ENCODE peak calls at places on chromosomes 3 and 15, in four cellular contexts. W is IMR-90, Z is H1, C is H9. F is an unnamed sample.

GRCh38 chr3:47086071-47086470 is 77.8 kb downstream of the SETD2 start:
- DNase-seq in C (no peak), W (no peak), Z (no peak), F (no peak)

GRCh38 chr3:30770387-30770786 is 124.1 kb downstream of the GADL1 start:
- DNase-seq in C (no peak), W (peak), Z (no peak), F (peak)

GRCh38 chr3:169146112-169146665 is 517.3 kb downstream of the MECOM start:
- DNase-seq in C (peak), W (peak), Z (peak), F (peak)

GRCh38 chr15:89647191-89647851 is 7.9 kb downstream of the KIF7 start:
- DNase-seq in C (peak), Z (peak), W (peak), F (peak)

GRCh38 chr3:192928016-192928415 is 10.4 kb upstream of the MB21D2 start:
- DNase-seq in Z (no peak), W (no peak), C (no peak), F (no peak)

GRCh38 chr3:168212664-168213255 is 117.0 kb upstream of the GOLIM4 start:
- DNase-seq in W (no peak), Z (no peak), C (no peak), F (no peak)

GRCh38 chr15:72781621-72782020 is 1.9 kb downstream of the ADPGK start:
- DNase-seq in C (no peak), Z (no peak), W (no peak), F (no peak)

GRCh38 chr15:51969728-51970127 is 1.9 kb downstream of the LEO1 start:
- DNase-seq in W (peak), C (no peak), Z (no peak), F (no peak)

GRCh38 chr3:29868702-29869101 is 587.8 kb downstream of the RBMS3 start:
- DNase-seq in C (peak), Z (no peak), W (no peak), F (peak)

GRCh38 chr3:4147719-4148118 is 155.4 kb upstream of the SETMAR start:
- DNase-seq in W (no peak), Z (no peak), C (no peak), F (no peak)

GRCh38 chr15:78778422-78778821 is 32.8 kb downstream of the ADAMTS7 start:
- DNase-seq in W (no peak), Z (no peak), C (no peak), F (no peak)

GRCh38 chr15:33292718-33293307 is 18.0 kb upstream of the RYR3 start:
- DNase-seq in C (peak), Z (peak), W (peak), F (peak)

GRCh38 chr3:181823716-181824115 is 112.0 kb downstream of the SOX2 start:
- DNase-seq in W (no peak), Z (no peak), C (no peak), F (no peak)

GRCh38 chr3:13231781-13232515 is 158.7 kb upstream of the IQSEC1 start:
- DNase-seq in W (no peak), Z (no peak), C (no peak), F (peak)

GRCh38 chr3:32045091-32045964 is 61.1 kb upstream of the GPD1L start:
- DNase-seq in Z (no peak), W (peak), C (peak), F (peak)

GRCh38 chr15:69631005-69631404 is 178.4 kb downstream of the RPLP1 start:
- DNase-seq in Z (no peak), C (no peak), W (no peak), F (no peak)

GRCh38 chr3:73827658-73828313 is 203.0 kb upstream of the PDZRN3 start:
- DNase-seq in C (no peak), W (peak), Z (no peak), F (no peak)

GRCh38 chr3:71251156-71251775 is 332.3 kb downstream of the FOXP1 start:
- DNase-seq in C (no peak), W (peak), Z (no peak), F (no peak)

GRCh38 chr15:70505971-70506887 is 257.1 kb downstream of the UACA start:
- DNase-seq in C (peak), W (no peak), Z (no peak), F (peak)

GRCh38 chr3:52877085-52877484 is 20.3 kb downstream of the STIMATE start:
- DNase-seq in Z (no peak), C (no peak), W (no peak), F (no peak)

GRCh38 chr15:92272106-92272505 is 121.6 kb upstream of the ST8SIA2 start:
- DNase-seq in C (no peak), W (no peak), Z (no peak), F (peak)

GRCh38 chr3:53269888-53270880 is 14.4 kb upstream of the TKT start:
- DNase-seq in W (peak), C (peak), Z (peak), F (peak)

GRCh38 chr3:37990527-37990926 is at the start of gene VILL:
- DNase-seq in Z (no peak), C (no peak), W (no peak), F (no peak)

GRCh38 chr3:190059242-190059590 is 61.5 kb downstream of the P3H2 start:
- DNase-seq in C (no peak), W (peak), Z (no peak), F (no peak)

GRCh38 chr3:29057326-29057725 is 223.5 kb upstream of the RBMS3 start:
- DNase-seq in C (peak), Z (no peak), W (peak), F (peak)

GRCh38 chr15:38707802-38708671 is 143.4 kb upstream of the RASGRP1 start:
- DNase-seq in C (peak), W (peak), Z (peak), F (peak)

GRCh38 chr3:109224333-109224732 is 87.8 kb downstream of the C3orf85 start:
- DNase-seq in Z (peak), C (peak), W (no peak), F (peak)

GRCh38 chr3:126261037-126261436 is 80.7 kb upstream of the ALDH1L1 start:
- DNase-seq in C (no peak), Z (no peak), W (peak), F (peak)

GRCh38 chr15:68492855-68493254 is 60.9 kb upstream of the ITGA11 start:
- DNase-seq in W (peak), Z (no peak), C (peak), F (no peak)

GRCh38 chr15:85750807-85751730 is 43.7 kb downstream of the KLHL25 start:
- DNase-seq in W (no peak), C (peak), Z (peak), F (peak)

GRCh38 chr3:40803311-40803710 is 278.6 kb downstream of the ZNF621 start:
- DNase-seq in W (no peak), Z (no peak), C (no peak), F (no peak)

GRCh38 chr3:171378586-171378985 is 81.6 kb downstream of the TNIK start:
- DNase-seq in C (no peak), W (no peak), Z (no peak), F (no peak)

GRCh38 chr3:87088984-87089841 is 98.3 kb upstream of the VGLL3 start:
- DNase-seq in Z (peak), W (peak), C (peak), F (no peak)

GRCh38 chr3:71681224-71681668 is 44.0 kb downstream of the EIF4E3 start:
- DNase-seq in C (peak), W (peak), Z (peak), F (peak)

GRCh38 chr3:172892158-172892557 is 141.6 kb downstream of the ECT2 start:
- DNase-seq in C (no peak), W (peak), Z (no peak), F (no peak)

GRCh38 chr15:70451861-70452653 is 311.3 kb downstream of the UACA start:
- DNase-seq in Z (peak), C (peak), W (no peak), F (peak)

GRCh38 chr3:127655641-127656040 is 17.1 kb upstream of the ABTB1 start:
- DNase-seq in W (peak), C (no peak), Z (no peak), F (peak)

GRCh38 chr3:112004187-112004586 is 5.5 kb downstream of the TAGLN3 start:
- DNase-seq in Z (no peak), W (no peak), C (no peak), F (no peak)

GRCh38 chr15:85500729-85501128 is 120.3 kb downstream of the AKAP13 start:
- DNase-seq in Z (no peak), C (no peak), W (peak), F (no peak)

GRCh38 chr3:194383276-194383940 is 13.9 kb upstream of the LRRC15 start:
- DNase-seq in W (no peak), Z (peak), C (peak), F (peak)

GRCh38 chr3:194386066-194386465 is 13.0 kb downstream of the GP5 start:
- DNase-seq in W (no peak), C (no peak), Z (peak), F (no peak)

GRCh38 chr3:194384156-194384555 is 14.6 kb upstream of the LRRC15 start:
- DNase-seq in C (peak), W (no peak), Z (peak), F (no peak)

GRCh38 chr3:194382892-194383223 is 13.3 kb upstream of the LRRC15 start:
- DNase-seq in Z (peak), C (peak), W (no peak), F (no peak)

GRCh38 chr3:194384569-194385001 is 14.5 kb downstream of the GP5 start:
- DNase-seq in C (peak), Z (peak), W (no peak), F (no peak)
- H2BK15ac ChIP-seq in C (no peak), Z (peak), W (no peak), F (no peak)

GRCh38 chr15:62486041-62486440 is 321.0 kb upstream of the C2CD4B start:
- DNase-seq in Z (no peak), C (no peak), W (no peak), F (no peak)
- H3K56ac ChIP-seq in Z (no peak), C (no peak), W (no peak), F (no peak)

DNA sequence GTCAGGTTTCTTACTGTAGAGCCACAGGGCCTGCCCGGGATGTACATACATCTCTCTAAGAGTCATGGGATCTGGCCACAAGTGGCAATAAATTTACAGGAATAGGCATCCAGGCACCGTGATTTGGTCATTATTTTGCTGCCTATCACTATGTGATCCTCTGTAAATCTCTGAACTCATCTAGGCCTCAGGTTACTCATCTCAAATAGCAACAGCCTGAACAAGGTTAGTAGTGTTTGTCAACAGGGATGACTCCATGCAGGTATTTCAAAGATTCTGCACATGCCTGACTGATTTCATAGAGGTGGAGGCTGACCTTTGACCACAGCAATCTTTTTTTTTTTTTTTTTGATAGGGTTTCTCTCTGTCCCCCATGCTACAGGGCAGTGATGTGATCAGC is 88.8 kb upstream of the TBL1XR1 start:
- DNase-seq in Z (no peak), W (no peak), C (no peak), F (peak)
- H2BK120ac ChIP-seq in Z (no peak), W (no peak), C (no peak), F (no peak)

DNA sequence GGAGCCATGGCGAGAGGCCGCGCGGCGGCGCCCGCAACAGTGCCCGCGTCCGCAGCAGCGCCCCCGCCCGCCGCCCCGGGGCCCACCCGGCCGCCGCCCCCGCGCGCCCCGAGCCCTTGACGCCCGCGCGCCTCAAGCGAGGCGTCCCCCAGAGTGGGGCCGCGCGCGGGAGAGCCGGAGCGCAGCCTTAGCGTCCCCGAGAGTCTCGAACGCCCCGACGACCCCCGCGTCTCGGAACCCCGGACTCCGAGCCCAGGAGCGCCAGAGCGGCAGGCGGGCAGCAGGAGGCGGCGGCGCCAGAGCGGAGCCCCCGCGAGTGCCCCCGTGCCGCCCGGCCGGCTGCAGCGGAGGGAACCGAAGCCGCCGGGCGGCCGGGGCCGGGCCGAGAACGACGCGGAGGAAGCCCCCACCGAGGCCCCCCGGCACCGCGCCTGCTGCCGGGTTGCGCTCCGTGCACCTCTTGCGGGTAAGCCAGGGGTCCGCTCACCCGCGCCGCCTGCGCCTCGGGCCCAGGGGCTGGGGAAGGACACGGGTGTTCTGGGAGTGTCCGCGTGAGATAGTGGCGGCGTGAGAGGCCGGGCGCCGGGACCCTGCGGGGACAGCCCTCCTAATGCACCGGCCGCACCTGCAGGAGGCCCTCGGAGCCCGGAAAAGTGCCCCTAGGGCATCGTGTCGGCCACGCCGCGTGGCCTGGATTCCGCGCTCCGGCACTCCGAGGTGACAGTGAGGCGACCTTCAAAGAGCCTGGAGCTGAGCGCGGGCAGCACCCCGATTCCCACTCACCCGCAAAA is 51.9 kb upstream of the ULK4 start:
- DNase-seq in C (no peak), W (no peak), Z (peak), F (no peak)
- H2BK15ac ChIP-seq in C (no peak), W (no peak), Z (no peak), F (no peak)

DNA sequence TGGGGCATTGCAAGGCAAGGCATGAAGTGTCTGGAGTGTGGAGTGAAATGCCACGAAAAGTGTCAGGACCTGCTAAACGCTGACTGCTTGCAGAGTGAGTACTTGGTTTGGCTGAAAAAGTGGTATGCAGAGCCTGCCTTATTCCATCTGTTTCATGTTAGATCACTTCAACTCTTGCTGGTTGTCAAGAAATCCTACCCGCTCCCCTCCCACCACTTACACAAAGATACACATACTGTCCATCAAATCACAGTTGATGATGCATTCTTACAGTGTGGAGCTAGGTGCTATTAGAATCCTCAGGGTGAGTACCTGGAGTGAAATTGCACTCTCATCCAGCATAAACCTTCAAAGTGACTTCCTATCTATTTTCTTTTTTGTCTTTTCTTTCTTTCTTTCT is 272.1 kb downstream of the UNC13C start:
- DNase-seq in W (no peak), C (no peak), Z (no peak), F (no peak)
- H3K56ac ChIP-seq in W (no peak), C (no peak), Z (no peak), F (no peak)

GRCh38 chr3:150736316-150736719 is 26.7 kb downstream of the SIAH2 start:
- DNase-seq in Z (no peak), C (peak), W (no peak), F (peak)
- H2BK120ac ChIP-seq in Z (no peak), C (no peak), W (no peak), F (no peak)

GRCh38 chr3:84277822-84278221 is 681.0 kb upstream of the CADM2 start:
- DNase-seq in W (no peak), Z (no peak), C (no peak), F (no peak)
- H2BK15ac ChIP-seq in W (no peak), Z (no peak), C (no peak), F (no peak)